ENCODE peak calls at places on chromosome 18, in five cellular contexts. N is PC-3, K is hepatocyte, R is OCI-LY7, Z is neural progenitor cell. A is an unnamed sample.

GRCh38 chr18:45197526-45197970 is 417.7 kb upstream of the SLC14A2 start:
- DNase-seq in K (no peak), Z (no peak), R (no peak), N (peak; percentile 72), A (peak; percentile 24)

GRCh38 chr18:75120521-75120920 is 88.4 kb downstream of the PTGR3 start:
- DNase-seq in N (no peak), Z (no peak), K (no peak), R (no peak), A (no peak)

GRCh38 chr18:55592572-55592971 is 4.6 kb upstream of the TCF4 start:
- DNase-seq in K (no peak), N (no peak), Z (no peak), R (no peak), A (peak; percentile 42)

GRCh38 chr18:26429535-26429934 is 118.8 kb downstream of the KCTD1 start:
- DNase-seq in N (peak; percentile 84), K (peak; percentile 62), Z (no peak), R (no peak), A (peak; percentile 93)

GRCh38 chr18:68438983-68439382 is 275.9 kb downstream of the TMX3 start:
- DNase-seq in Z (peak; percentile 72), K (no peak), N (no peak), R (no peak), A (peak; percentile 91)

GRCh38 chr18:63131944-63132818 is 187.4 kb downstream of the BCL2 start:
- DNase-seq in N (no peak), Z (no peak), K (no peak), R (no peak), A (no peak)

GRCh38 chr18:5414546-5414945 is 119.0 kb upstream of the ZBTB14 start:
- DNase-seq in Z (peak; percentile 77), K (no peak), R (no peak), N (no peak), A (no peak)

GRCh38 chr18:9091066-9091476 is 11.4 kb upstream of the NDUFV2 start:
- DNase-seq in R (no peak), Z (no peak), N (no peak), K (no peak), A (no peak)

GRCh38 chr18:46481847-46482245 is 175.2 kb downstream of the LOXHD1 start:
- DNase-seq in N (peak; percentile 35), R (no peak), Z (no peak), K (no peak), A (peak; percentile 10)

GRCh38 chr18:54606835-54607212 is 15.8 kb downstream of the DYNAP start:
- DNase-seq in Z (no peak), N (no peak), K (peak; percentile 36), R (no peak), A (no peak)

GRCh38 chr18:41320090-41320489 is 634.9 kb upstream of the PIK3C3 start:
- DNase-seq in R (no peak), N (peak; percentile 35), K (peak; percentile 31), Z (no peak), A (no peak)

GRCh38 chr18:45793295-45793965 is 32.0 kb upstream of the SIGLEC15 start:
- DNase-seq in N (peak; percentile 91), R (no peak), Z (no peak), K (no peak), A (peak; percentile 94)

GRCh38 chr18:62944454-62944853 is 229.1 kb downstream of the PHLPP1 start:
- DNase-seq in N (no peak), K (no peak), Z (no peak), R (no peak), A (no peak)

GRCh38 chr18:26804474-26804873 is 61.0 kb downstream of the AQP4 start:
- DNase-seq in N (no peak), K (peak; percentile 33), Z (peak; percentile 75), R (no peak), A (no peak)

GRCh38 chr18:31105733-31106132 is 3.5 kb upstream of the DSC2 start:
- DNase-seq in N (no peak), K (no peak), Z (no peak), R (no peak), A (no peak)

GRCh38 chr18:6331872-6332271 is 82.8 kb downstream of the L3MBTL4 start:
- DNase-seq in R (no peak), N (no peak), Z (no peak), K (no peak), A (no peak)

GRCh38 chr18:58991127-58991798 is 126.6 kb downstream of the ZNF532 start:
- DNase-seq in Z (no peak), N (peak; percentile 65), R (no peak), K (no peak), A (no peak)

GRCh38 chr18:21701621-21702020 is 3.0 kb downstream of the ABHD3 start:
- DNase-seq in Z (no peak), R (peak; percentile 41), N (no peak), K (no peak), A (no peak)

GRCh38 chr18:13973061-13973460 is 57.7 kb upstream of the MC2R start:
- DNase-seq in R (no peak), N (no peak), K (no peak), Z (peak; percentile 11), A (no peak)

GRCh38 chr18:63553117-63553516 is 10.9 kb downstream of the SERPINB12 start:
- DNase-seq in K (peak; percentile 31), Z (no peak), R (peak; percentile 25), N (peak; percentile 41), A (peak; percentile 95)

GRCh38 chr18:42296192-42296591 is 341.2 kb downstream of the PIK3C3 start:
- DNase-seq in R (no peak), K (no peak), Z (no peak), N (no peak), A (no peak)

GRCh38 chr18:60070631-60071030 is 170.8 kb downstream of the PMAIP1 start:
- DNase-seq in R (no peak), Z (no peak), K (no peak), N (peak; percentile 72), A (no peak)

GRCh38 chr18:39485696-39486095 is 1920.1 kb upstream of the CELF4 start:
- DNase-seq in Z (no peak), K (no peak), R (no peak), N (no peak), A (no peak)

GRCh38 chr18:31044926-31045325 is 2.4 kb upstream of the DSC3 start:
- DNase-seq in Z (no peak), N (peak; percentile 63), K (no peak), R (no peak), A (no peak)

GRCh38 chr18:76844742-76845477 is 22.6 kb downstream of the ZNF236 start:
- DNase-seq in N (peak; percentile 76), K (no peak), R (no peak), Z (no peak), A (peak; percentile 23)

GRCh38 chr18:24197412-24197811 is 58.5 kb downstream of the CABYR start:
- DNase-seq in Z (no peak), R (no peak), K (no peak), N (no peak), A (no peak)

GRCh38 chr18:8685141-8685913 is 20.0 kb upstream of the MTCL1 start:
- DNase-seq in R (no peak), N (peak; percentile 44), K (no peak), Z (peak; percentile 37), A (peak; percentile 86)

GRCh38 chr18:36330435-36331049 is 33.0 kb downstream of the FHOD3 start:
- DNase-seq in K (no peak), R (no peak), Z (no peak), N (no peak), A (peak; percentile 43)

GRCh38 chr18:76988015-76988826 is 144.4 kb downstream of the MBP start:
- DNase-seq in R (no peak), K (no peak), Z (no peak), N (no peak), A (no peak)

GRCh38 chr18:41906528-41907256 is 48.3 kb upstream of the PIK3C3 start:
- DNase-seq in N (peak; percentile 61), R (peak; percentile 15), Z (peak; percentile 59), K (peak; percentile 46), A (peak; percentile 54)

GRCh38 chr18:59681051-59681450 is 16.2 kb downstream of the CCBE1 start:
- DNase-seq in Z (no peak), R (no peak), N (no peak), K (no peak), A (no peak)

GRCh38 chr18:46859855-46860254 is 57.5 kb downstream of the PIAS2 start:
- DNase-seq in Z (no peak), R (peak; percentile 29), N (no peak), K (no peak), A (no peak)

GRCh38 chr18:43590182-43590903 is 313.1 kb upstream of the SYT4 start:
- DNase-seq in N (peak; percentile 25), K (peak; percentile 12), R (no peak), Z (no peak), A (peak; percentile 5)

DNA sequence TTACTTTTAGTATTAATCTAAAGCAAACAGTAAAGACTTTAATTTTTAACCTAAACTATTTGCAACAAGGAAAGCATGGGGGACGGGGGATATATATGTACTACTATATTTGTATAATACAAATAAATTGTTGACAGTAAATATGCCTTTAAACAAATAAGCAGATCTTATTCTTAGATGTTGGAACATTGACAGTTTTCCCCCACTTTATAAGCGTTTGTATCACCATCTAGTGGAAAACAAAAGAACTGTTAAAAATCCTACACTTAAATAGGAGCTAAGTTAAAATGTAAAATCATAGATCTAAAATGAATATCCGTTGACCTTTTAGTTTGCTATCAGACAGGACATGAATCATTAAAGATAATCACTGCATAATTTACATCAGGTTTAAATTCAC is 50.0 kb downstream of the RBBP8 start:
- DNase-seq in R (peak; percentile 40), Z (peak; percentile 2), K (peak; percentile 35), N (peak; percentile 67), A (peak; percentile 79)
- TF ChIP-seq EZH2phosphoT487 in R (no peak), Z (no peak), K (no peak), N (no peak), A (no peak)

DNA sequence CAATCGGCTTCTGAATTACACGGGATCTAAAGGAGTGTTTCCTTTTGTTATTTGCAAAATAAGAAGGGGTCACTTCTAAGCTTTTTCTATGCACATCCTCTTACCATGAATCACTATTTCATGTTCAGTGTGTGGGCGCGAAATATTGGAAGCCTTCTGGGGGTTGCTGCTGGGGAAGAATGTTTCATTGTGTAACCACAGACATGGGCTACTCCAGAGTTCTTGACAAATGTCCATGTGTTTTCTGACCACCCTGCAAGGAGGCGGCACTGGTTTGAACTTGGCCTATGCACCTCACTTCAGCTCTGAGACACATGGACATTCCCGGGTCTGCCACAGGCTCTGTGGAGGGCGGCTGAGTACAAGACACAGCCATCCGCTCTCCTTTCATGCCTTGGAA is 133.6 kb upstream of the APCDD1 start:
- DNase-seq in K (no peak), Z (no peak), R (no peak), N (no peak), A (peak; percentile 68)
- H2AFZ ChIP-seq in K (no peak overlapping the region), Z (no peak overlapping the region), R (no peak overlapping the region), N (no peak overlapping the region), A (no peak overlapping the region)

GRCh38 chr18:48784654-48785053 is 166.1 kb downstream of the SMAD7 start:
- DNase-seq in N (no peak), Z (no peak), R (no peak), K (no peak), A (no peak)
- H3K4me1 ChIP-seq in N (no peaks in the 10 kb centered on the region), Z (peaks cover 24% of the 10 kb centered on the region), R (peaks cover 72% of the 10 kb centered on the region), K (peaks cover 55% of the 10 kb centered on the region), A (peaks cover 39% of the 10 kb centered on the region)

GRCh38 chr18:79934311-79935097 is 16.9 kb downstream of the SLC66A2 start:
- DNase-seq in N (peak; percentile 13), K (peak; percentile 64), Z (no peak), R (no peak), A (no peak)

GRCh38 chr18:79932907-79933306 is 18.5 kb downstream of the SLC66A2 start:
- DNase-seq in K (no peak), R (no peak), N (no peak), Z (no peak), A (no peak)

GRCh38 chr18:79935098-79935480 is 16.4 kb downstream of the SLC66A2 start:
- DNase-seq in R (no peak), Z (no peak), K (no peak), N (no peak), A (no peak)

GRCh38 chr18:79935499-79935898 is 16.0 kb downstream of the SLC66A2 start:
- DNase-seq in R (no peak), Z (no peak), N (no peak), K (no peak), A (no peak)

GRCh38 chr18:79933765-79934164 is 17.7 kb downstream of the SLC66A2 start:
- DNase-seq in R (no peak), N (peak; percentile 71), K (peak; percentile 67), Z (peak; percentile 36), A (no peak)
- TF ChIP-seq EZH2phosphoT487 in R (no peak), N (no peak), K (no peak), Z (no peak), A (no peak)